ENCODE peak calls at places on chromosomes 5 and 9, in eight cellular contexts. K is stimulated activated CD4-positive, alpha-beta T cell treated with anti-CD3 and anti-CD28 coated beads, Interleukin-15, amount 100 ng/mL, for 1 hour; Y is NCI-H1417 treated with DMSO at 0.1 percent for 48 hours; E is stimulated activated CD8-positive, alpha-beta memory T cell treated with anti-CD3 and anti-CD28 coated beads, Interleukin-15, amount 100 ng/mL, for 24 hours; C is B cell; M is Daoy; T is HEK293T; F is NCI-H1092. X is an unnamed sample.

GRCh38 chr9:37582548-37583157 is 6.5 kb upstream of the FBXO10 start:
- DNase-seq in K (no peak), Y (no peak), E (no peak), C (no peak), M (peak; percentile 37), T (no peak), F (no peak), X (no peak)

GRCh38 chr5:165029471-165029870 is 1524.1 kb downstream of the MAT2B start:
- DNase-seq in K (no peak), Y (no peak), E (no peak), C (no peak), M (peak; percentile 8), T (peak; percentile 32), F (no peak), X (no peak)

GRCh38 chr9:93467062-93467416 is 13.7 kb upstream of the FAM120AOS start:
- DNase-seq in K (no peak), Y (no peak), E (no peak), C (no peak), M (no peak), T (no peak), F (no peak), X (no peak)

GRCh38 chr5:133485468-133485867 is 126.9 kb downstream of the FSTL4 start:
- DNase-seq in K (no peak), Y (no peak), E (no peak), C (no peak), M (no peak), T (no peak), F (no peak), X (no peak)

GRCh38 chr9:99820330-99821186 is 1.1 kb upstream of the NR4A3 start:
- DNase-seq in K (no peak), Y (no peak), E (no peak), C (peak; percentile 59), M (peak; percentile 71), T (no peak), F (peak; percentile 11), X (peak; percentile 23)

GRCh38 chr5:143142596-143143435 is 260.7 kb downstream of the NR3C1 start:
- DNase-seq in K (no peak), Y (no peak), E (no peak), C (no peak), M (peak; percentile 86), T (no peak), F (no peak), X (no peak)

GRCh38 chr5:114238771-114239313 is 123.0 kb upstream of the KCNN2 start:
- DNase-seq in K (no peak), Y (no peak), E (no peak), C (no peak), M (no peak), T (no peak), F (no peak), X (no peak)

GRCh38 chr5:179261301-179262125 is 83.7 kb downstream of the ADAMTS2 start:
- DNase-seq in K (no peak), Y (no peak), E (no peak), C (no peak), M (no peak), T (no peak), F (no peak), X (no peak)

GRCh38 chr9:12604154-12604825 is 88.9 kb upstream of the TYRP1 start:
- DNase-seq in K (no peak), Y (no peak), E (no peak), C (no peak), M (peak; percentile 74), T (peak; percentile 3), F (no peak), X (no peak)

GRCh38 chr9:34430843-34431437 is 27.4 kb downstream of the FAM219A start:
- DNase-seq in K (no peak), Y (no peak), E (no peak), C (no peak), M (peak; percentile 51), T (peak; percentile 39), F (peak; percentile 92), X (no peak)

GRCh38 chr5:14869286-14870164 is 2.1 kb downstream of the ANKH start:
- DNase-seq in K (peak; percentile 5), Y (no peak), E (no peak), C (no peak), M (no peak), T (no peak), F (no peak), X (no peak)

GRCh38 chr9:81092057-81092456 is 597.3 kb downstream of the TLE1 start:
- DNase-seq in K (no peak), Y (no peak), E (no peak), C (no peak), M (no peak), T (no peak), F (no peak), X (no peak)

GRCh38 chr5:181215997-181216982 is 6.8 kb upstream of the TRIM41 start:
- DNase-seq in K (no peak), Y (no peak), E (no peak), C (no peak), M (peak; percentile 66), T (no peak), F (no peak), X (no peak)

GRCh38 chr9:106403081-106403480 is 459.9 kb upstream of the ZNF462 start:
- DNase-seq in K (no peak), Y (no peak), E (no peak), C (no peak), M (peak; percentile 28), T (no peak), F (no peak), X (no peak)

GRCh38 chr9:87238545-87238944 is 259.1 kb upstream of the DAPK1 start:
- DNase-seq in K (no peak), Y (no peak), E (no peak), C (no peak), M (no peak), T (no peak), F (no peak), X (no peak)

GRCh38 chr9:1554123-1555045 is 460.8 kb upstream of the SMARCA2 start:
- DNase-seq in K (no peak), Y (no peak), E (no peak), C (no peak), M (no peak), T (no peak), F (no peak), X (no peak)

GRCh38 chr5:91122663-91123062 is 260.5 kb downstream of the ARRDC3 start:
- DNase-seq in K (no peak), Y (no peak), E (no peak), C (no peak), M (no peak), T (no peak), F (no peak), X (no peak)

GRCh38 chr5:78569441-78569840 is 79.1 kb downstream of the LHFPL2 start:
- DNase-seq in K (no peak), Y (no peak), E (no peak), C (no peak), M (peak; percentile 83), T (peak; percentile 47), F (peak; percentile 38), X (no peak)

GRCh38 chr9:111683351-111683750 is 21.9 kb downstream of the GNG10 start:
- DNase-seq in K (no peak), Y (no peak), E (no peak), C (no peak), M (no peak), T (no peak), F (no peak), X (no peak)

GRCh38 chr9:87497604-87498045 is at the start of gene DAPK1:
- DNase-seq in K (no peak), Y (peak; percentile 47), E (no peak), C (peak; percentile 38), M (peak; percentile 81), T (peak; percentile 78), F (peak; percentile 65), X (peak; percentile 29)

GRCh38 chr5:171630047-171630669 is 155.5 kb upstream of the SMIM23 start:
- DNase-seq in K (no peak), Y (no peak), E (no peak), C (no peak), M (peak; percentile 84), T (peak; percentile 89), F (peak; percentile 18), X (no peak)

GRCh38 chr5:42951169-42951846 is 88.8 kb downstream of the ANXA2R start:
- DNase-seq in K (peak; percentile 44), Y (peak; percentile 44), E (peak; percentile 30), C (peak; percentile 68), M (no peak), T (no peak), F (peak; percentile 41), X (peak; percentile 51)

GRCh38 chr9:124450931-124451661 is 845 bp downstream of the ADGRD2 start:
- DNase-seq in K (no peak), Y (no peak), E (no peak), C (peak; percentile 43), M (no peak), T (no peak), F (no peak), X (no peak)

GRCh38 chr5:157914389-157914788 is 55.4 kb upstream of the CLINT1 start:
- DNase-seq in K (no peak), Y (no peak), E (no peak), C (no peak), M (no peak), T (no peak), F (no peak), X (no peak)

GRCh38 chr9:91422832-91423711 is 560 bp downstream of the NFIL3 start:
- DNase-seq in K (peak; percentile 40), Y (no peak), E (no peak), C (no peak), M (peak; percentile 83), T (peak; percentile 54), F (peak; percentile 30), X (peak; percentile 46)

GRCh38 chr9:131657890-131658752 is 81.8 kb downstream of the RAPGEF1 start:
- DNase-seq in K (no peak), Y (no peak), E (no peak), C (no peak), M (peak; percentile 85), T (no peak), F (no peak), X (no peak)

GRCh38 chr9:113979713-113980086 is 98.4 kb downstream of the AMBP start:
- DNase-seq in K (no peak), Y (no peak), E (no peak), C (no peak), M (no peak), T (no peak), F (no peak), X (no peak)

GRCh38 chr9:129822825-129823162 is 1.1 kb downstream of the TOR1A start:
- DNase-seq in K (no peak), Y (no peak), E (no peak), C (no peak), M (no peak), T (no peak), F (no peak), X (no peak)

GRCh38 chr9:97905228-97905627 is 17.1 kb downstream of the TRMO start:
- DNase-seq in K (no peak), Y (no peak), E (no peak), C (no peak), M (no peak), T (no peak), F (no peak), X (no peak)

GRCh38 chr9:12933957-12934356 is 159.1 kb downstream of the LURAP1L start:
- DNase-seq in K (no peak), Y (no peak), E (no peak), C (no peak), M (peak; percentile 73), T (no peak), F (no peak), X (no peak)

GRCh38 chr9:5499889-5500398 is 10.4 kb upstream of the PDCD1LG2 start:
- DNase-seq in K (no peak), Y (no peak), E (no peak), C (no peak), M (peak; percentile 86), T (no peak), F (peak; percentile 61), X (no peak)

GRCh38 chr5:14417792-14418765 is 163.5 kb upstream of the OTULINL start:
- DNase-seq in K (no peak), Y (no peak), E (no peak), C (no peak), M (no peak), T (no peak), F (no peak), X (no peak)

GRCh38 chr5:144335561-144335960 is 164.9 kb downstream of the KCTD16 start:
- DNase-seq in K (no peak), Y (peak; percentile 64), E (no peak), C (no peak), M (no peak), T (no peak), F (peak; percentile 38), X (no peak)

GRCh38 chr9:109012009-109012875 is 1.1 kb downstream of the CTNNAL1 start:
- DNase-seq in K (peak; percentile 24), Y (no peak), E (no peak), C (peak; percentile 17), M (peak; percentile 98), T (peak; percentile 34), F (peak; percentile 17), X (peak; percentile 27)